ENCODE peak calls at places on chromosomes 2 and 18, in five cellular contexts. S, T, M, X and Z are unnamed samples.

GRCh38 chr18:37714621-37715020 is 149.0 kb upstream of the CELF4 start:
- DNase-seq in S (no peak), T (no peak), M (no peak), X (no peak), Z (no peak)

GRCh38 chr2:232611559-232612218 is 21.7 kb upstream of the EFHD1 start:
- DNase-seq in S (peak), T (peak), M (peak), X (no peak), Z (no peak)

GRCh38 chr2:69026026-69026425 is 13.0 kb downstream of the ANTXR1 start:
- DNase-seq in S (no peak), T (peak), M (no peak), X (peak), Z (no peak)

GRCh38 chr2:217740178-217740577 is 262.6 kb downstream of the TNS1 start:
- DNase-seq in S (no peak), T (no peak), M (no peak), X (no peak), Z (no peak)

GRCh38 chr2:75494137-75494769 is 66.5 kb downstream of the EVA1A start:
- DNase-seq in S (no peak), T (no peak), M (no peak), X (no peak), Z (no peak)

GRCh38 chr2:128309341-128310093 is 9.2 kb downstream of the HS6ST1 start:
- DNase-seq in S (no peak), T (no peak), M (no peak), X (peak), Z (no peak)

GRCh38 chr2:196915512-196916189 is 10.9 kb downstream of the PGAP1 start:
- DNase-seq in S (no peak), T (no peak), M (no peak), X (no peak), Z (no peak)

GRCh38 chr18:44939037-44939665 is 258.5 kb downstream of the SETBP1 start:
- DNase-seq in S (no peak), T (no peak), M (no peak), X (no peak), Z (no peak)

GRCh38 chr18:51236225-51236624 is 38.7 kb upstream of the MEX3C start:
- DNase-seq in S (no peak), T (no peak), M (no peak), X (no peak), Z (peak)

GRCh38 chr2:241317391-241317790 is 1.7 kb downstream of the SEPTIN2 start:
- DNase-seq in S (no peak), T (no peak), M (no peak), X (no peak), Z (no peak)

GRCh38 chr18:34729264-34729663 is 19.2 kb downstream of the DTNA start:
- DNase-seq in S (no peak), T (no peak), M (no peak), X (no peak), Z (no peak)

GRCh38 chr2:237320801-237321563 is 93.0 kb downstream of the COL6A3 start:
- DNase-seq in S (no peak), T (no peak), M (no peak), X (no peak), Z (no peak)

GRCh38 chr2:121254748-121255147 is 30.3 kb downstream of the TFCP2L1 start:
- DNase-seq in S (no peak), T (no peak), M (no peak), X (peak), Z (no peak)

GRCh38 chr18:79466591-79466990 is 70.9 kb downstream of the NFATC1 start:
- DNase-seq in S (no peak), T (no peak), M (no peak), X (no peak), Z (no peak)

GRCh38 chr2:72605836-72606442 is 219.9 kb downstream of the EXOC6B start:
- DNase-seq in S (no peak), T (no peak), M (no peak), X (peak), Z (no peak)

GRCh38 chr2:189772212-189772611 is 9.6 kb upstream of the OSGEPL1 start:
- DNase-seq in S (no peak), T (no peak), M (no peak), X (no peak), Z (no peak)

GRCh38 chr2:181240844-181241243 is 216.3 kb upstream of the ITGA4 start:
- DNase-seq in S (no peak), T (no peak), M (no peak), X (no peak), Z (no peak)

GRCh38 chr2:33069894-33070651 is 123.3 kb downstream of the LTBP1 start:
- DNase-seq in S (no peak), T (peak), M (no peak), X (no peak), Z (peak)

GRCh38 chr2:187415449-187415848 is 32.6 kb downstream of the CALCRL start:
- DNase-seq in S (no peak), T (no peak), M (no peak), X (no peak), Z (no peak)

GRCh38 chr2:204877691-204878090 is 332.4 kb downstream of the PARD3B start:
- DNase-seq in S (no peak), T (no peak), M (no peak), X (no peak), Z (no peak)

GRCh38 chr2:229431331-229431954 is 160.4 kb upstream of the PID1 start:
- DNase-seq in S (no peak), T (no peak), M (no peak), X (peak), Z (peak)

GRCh38 chr2:43623052-43623451 is 14.0 kb upstream of the PLEKHH2 start:
- DNase-seq in S (no peak), T (no peak), M (no peak), X (no peak), Z (no peak)

GRCh38 chr18:78913830-78914585 is 65.6 kb upstream of the SALL3 start:
- DNase-seq in S (no peak), T (no peak), M (no peak), X (no peak), Z (no peak)

GRCh38 chr2:60213865-60214657 is 339.4 kb downstream of the BCL11A start:
- DNase-seq in S (no peak), T (no peak), M (no peak), X (peak), Z (peak)

GRCh38 chr2:199310654-199311275 is 147.0 kb downstream of the SATB2 start:
- DNase-seq in S (no peak), T (no peak), M (no peak), X (peak), Z (no peak)

GRCh38 chr18:49884465-49884864 is 71.1 kb upstream of the ACAA2 start:
- DNase-seq in S (no peak), T (no peak), M (no peak), X (no peak), Z (no peak)

GRCh38 chr2:169743549-169743948 is 9.9 kb downstream of the KLHL23 start:
- DNase-seq in S (no peak), T (no peak), M (no peak), X (no peak), Z (no peak)

GRCh38 chr18:79871026-79871390 is 73.3 kb downstream of the KCNG2 start:
- DNase-seq in S (no peak), T (no peak), M (no peak), X (no peak), Z (no peak)

GRCh38 chr2:233440714-233441113 is 86.4 kb downstream of the DGKD start:
- DNase-seq in S (no peak), T (no peak), M (no peak), X (no peak), Z (no peak)

GRCh38 chr18:58359226-58360019 is 269.5 kb downstream of the ALPK2 start:
- DNase-seq in S (no peak), T (no peak), M (no peak), X (no peak), Z (no peak)

GRCh38 chr2:148816176-148816575 is 58.9 kb upstream of the KIF5C start:
- DNase-seq in S (no peak), T (no peak), M (no peak), X (no peak), Z (no peak)

GRCh38 chr18:28961669-28962228 is 784.8 kb upstream of the CDH2 start:
- DNase-seq in S (no peak), T (no peak), M (no peak), X (peak), Z (no peak)

GRCh38 chr2:110125292-110125691 is 9.7 kb upstream of the MALL start:
- DNase-seq in S (no peak), T (no peak), M (no peak), X (no peak), Z (peak)